ENCODE peak calls at places on chromosome 9, in seven cellular contexts. One of them, this sample, is unnamed.

GRCh38 chr9:4138180-4138579 is 161.7 kb downstream of the GLIS3 start:
- DNase-seq in glutamatergic neuron: no peak
- DNase-seq in hypothalamus: no peak
- DNase-seq in H7: no peak
- DNase-seq in fibroblast of mammary gland: no peak
- DNase-seq in effector memory CD4-positive, alpha-beta T cell: no peak
- DNase-seq in NCI-H2081: no peak
- DNase-seq in this sample: no peak

GRCh38 chr9:34382054-34382453 is 5.4 kb upstream of the MYORG start:
- DNase-seq in hypothalamus: no peak
- DNase-seq in glutamatergic neuron: no peak
- DNase-seq in effector memory CD4-positive, alpha-beta T cell: no peak
- DNase-seq in fibroblast of mammary gland: no peak
- DNase-seq in NCI-H2081: no peak
- DNase-seq in H7: peak
- DNase-seq in this sample: no peak

GRCh38 chr9:85942913-85943729 is 2.2 kb downstream of the NAA35 start:
- DNase-seq in fibroblast of mammary gland: peak
- DNase-seq in H7: no peak
- DNase-seq in hypothalamus: no peak
- DNase-seq in NCI-H2081: peak
- DNase-seq in effector memory CD4-positive, alpha-beta T cell: no peak
- DNase-seq in glutamatergic neuron: no peak
- DNase-seq in this sample: no peak

GRCh38 chr9:129708799-129709198 is 43.4 kb downstream of the PRRX2 start:
- DNase-seq in H7: no peak
- DNase-seq in effector memory CD4-positive, alpha-beta T cell: no peak
- DNase-seq in NCI-H2081: no peak
- DNase-seq in hypothalamus: no peak
- DNase-seq in fibroblast of mammary gland: peak
- DNase-seq in glutamatergic neuron: no peak
- DNase-seq in this sample: no peak

GRCh38 chr9:134853893-134854292 is 26.7 kb upstream of the FCN2 start:
- DNase-seq in fibroblast of mammary gland: no peak
- DNase-seq in glutamatergic neuron: no peak
- DNase-seq in NCI-H2081: no peak
- DNase-seq in H7: peak
- DNase-seq in hypothalamus: no peak
- DNase-seq in effector memory CD4-positive, alpha-beta T cell: no peak
- DNase-seq in this sample: no peak

GRCh38 chr9:92422611-92423010 is 1.7 kb downstream of the OMD start:
- DNase-seq in effector memory CD4-positive, alpha-beta T cell: no peak
- DNase-seq in hypothalamus: no peak
- DNase-seq in fibroblast of mammary gland: no peak
- DNase-seq in H7: no peak
- DNase-seq in NCI-H2081: no peak
- DNase-seq in glutamatergic neuron: no peak
- DNase-seq in this sample: no peak

GRCh38 chr9:77435688-77436087 is 212.4 kb downstream of the GNA14 start:
- DNase-seq in NCI-H2081: no peak
- DNase-seq in fibroblast of mammary gland: peak
- DNase-seq in H7: no peak
- DNase-seq in glutamatergic neuron: no peak
- DNase-seq in effector memory CD4-positive, alpha-beta T cell: no peak
- DNase-seq in hypothalamus: no peak
- DNase-seq in this sample: peak

GRCh38 chr9:2407450-2407849 is 214.1 kb upstream of the VLDLR start:
- DNase-seq in effector memory CD4-positive, alpha-beta T cell: no peak
- DNase-seq in fibroblast of mammary gland: no peak
- DNase-seq in H7: no peak
- DNase-seq in glutamatergic neuron: no peak
- DNase-seq in NCI-H2081: no peak
- DNase-seq in hypothalamus: no peak
- DNase-seq in this sample: no peak

GRCh38 chr9:123451011-123451410 is 95.0 kb downstream of the CRB2 start:
- DNase-seq in NCI-H2081: no peak
- DNase-seq in H7: no peak
- DNase-seq in effector memory CD4-positive, alpha-beta T cell: no peak
- DNase-seq in glutamatergic neuron: no peak
- DNase-seq in fibroblast of mammary gland: no peak
- DNase-seq in hypothalamus: no peak
- DNase-seq in this sample: no peak

This sample was measured in astrocyte of the hippocampus.